ENCODE peak calls at places on chromosomes 11 and 22, in four cellular contexts. W, Z, I and F are unnamed samples.

GRCh38 chr22:49656291-49656851 is 171.3 kb downstream of the BRD1 start:
- DNase-seq in W (no peak), Z (no peak), I (no peak), F (no peak)

GRCh38 chr11:2573240-2574042 is 126.4 kb downstream of the KCNQ1OT1 start:
- DNase-seq in W (no peak), Z (no peak), I (no peak), F (no peak)

GRCh38 chr11:70323811-70324210 is 53.3 kb downstream of the PPFIA1 start:
- DNase-seq in W (no peak), Z (no peak), I (no peak), F (no peak)

GRCh38 chr11:3073029-3073435 is 15.8 kb upstream of the CARS1 start:
- DNase-seq in W (no peak), Z (no peak), I (no peak), F (no peak)

GRCh38 chr22:49807780-49808708 is 19.6 kb downstream of the BRD1 start:
- DNase-seq in W (no peak), Z (no peak), I (no peak), F (no peak)

GRCh38 chr11:26580929-26581328 is 8.9 kb upstream of the MUC15 start:
- DNase-seq in W (no peak), Z (no peak), I (no peak), F (no peak)

GRCh38 chr11:2580061-2580421 is 119.8 kb downstream of the KCNQ1OT1 start:
- DNase-seq in W (no peak), Z (no peak), I (no peak), F (no peak)

GRCh38 chr11:3043315-3043871 is 13.8 kb downstream of the CARS1 start:
- DNase-seq in W (no peak), Z (no peak), I (no peak), F (no peak)

GRCh38 chr22:39309364-39309861 is 10.0 kb downstream of the RPL3 start:
- DNase-seq in W (peak; percentile 81), Z (no peak), I (no peak), F (no peak)

GRCh38 chr11:66080055-66080817 is 10.2 kb downstream of the PACS1 start:
- DNase-seq in W (no peak), Z (no peak), I (peak; percentile 34), F (no peak)

GRCh38 chr11:13140873-13141655 is 131.9 kb downstream of the RASSF10 start:
- DNase-seq in W (no peak), Z (no peak), I (peak; percentile 48), F (no peak)

GRCh38 chr11:119728226-119728626 is 774 bp downstream of the NECTIN1 start:
- DNase-seq in W (no peak), Z (no peak), I (no peak), F (no peak)

GRCh38 chr22:28132466-28132865 is 213.4 kb upstream of the PITPNB start:
- DNase-seq in W (no peak), Z (no peak), I (no peak), F (no peak)

GRCh38 chr11:12131943-12132789 is 21.8 kb downstream of the MICAL2 start:
- DNase-seq in W (no peak), Z (no peak), I (no peak), F (no peak)

GRCh38 chr11:72642815-72643511 is 31.3 kb downstream of the PDE2A start:
- DNase-seq in W (peak; percentile 92), Z (no peak), I (no peak), F (peak; percentile 46)

GRCh38 chr11:63761870-63762661 is 6.5 kb downstream of the ZFTA start:
- DNase-seq in W (peak; percentile 87), Z (no peak), I (no peak), F (peak; percentile 80)

GRCh38 chr11:76203131-76203925 is 3.0 kb downstream of the WNT11 start:
- DNase-seq in W (no peak), Z (no peak), I (no peak), F (no peak)

GRCh38 chr11:285894-286220 is 3.1 kb upstream of the PGGHG start:
- DNase-seq in W (peak; percentile 30), Z (no peak), I (no peak), F (no peak)

GRCh38 chr11:70745451-70745850 is 347.1 kb downstream of the CTTN start:
- DNase-seq in W (no peak), Z (no peak), I (no peak), F (no peak)

GRCh38 chr22:45263790-45264269 is 20.9 kb upstream of the UPK3A start:
- DNase-seq in W (peak; percentile 76), Z (no peak), I (peak; percentile 75), F (no peak)

GRCh38 chr11:69380921-69381581 is 87.1 kb downstream of the MYEOV start:
- DNase-seq in W (no peak), Z (no peak), I (no peak), F (no peak)

GRCh38 chr11:23865341-23865975 is 631.4 kb upstream of the LUZP2 start:
- DNase-seq in W (no peak), Z (no peak), I (no peak), F (no peak)

GRCh38 chr22:38882480-38882879 is 10.5 kb upstream of the CBX6 start:
- DNase-seq in W (no peak), Z (no peak), I (no peak), F (no peak)

GRCh38 chr22:34973016-34973415 is 92.9 kb upstream of the ISX start:
- DNase-seq in W (no peak), Z (no peak), I (no peak), F (no peak)

GRCh38 chr11:19571906-19572305 is 140.7 kb upstream of the NAV2 start:
- DNase-seq in W (no peak), Z (no peak), I (no peak), F (no peak)

GRCh38 chr11:114242032-114242431 is 54.2 kb upstream of the NNMT start:
- DNase-seq in W (no peak), Z (no peak), I (no peak), F (no peak)

GRCh38 chr22:38125038-38125610 is 14.6 kb upstream of the BAIAP2L2 start:
- DNase-seq in W (no peak), Z (no peak), I (no peak), F (no peak)

GRCh38 chr11:35727140-35727539 is 64.6 kb downstream of the TRIM44 start:
- DNase-seq in W (no peak), Z (no peak), I (no peak), F (no peak)

GRCh38 chr22:42615092-42615859 is 593 bp upstream of the POLDIP3 start:
- DNase-seq in W (peak; percentile 84), Z (peak; percentile 98), I (peak; percentile 96), F (peak; percentile 91)

GRCh38 chr22:19149962-19150361 is at the start of gene GSC2:
- DNase-seq in W (peak; percentile 55), Z (no peak), I (no peak), F (no peak)

GRCh38 chr11:33329705-33330329 is 72.6 kb downstream of the HIPK3 start:
- DNase-seq in W (no peak), Z (no peak), I (peak; percentile 50), F (peak; percentile 25)

GRCh38 chr22:19958083-19959042 is 16.7 kb upstream of the TXNRD2 start:
- DNase-seq in W (no peak), Z (no peak), I (no peak), F (no peak)

GRCh38 chr22:36238348-36239149 is 778 bp downstream of the APOL2 start:
- DNase-seq in W (no peak), Z (no peak), I (no peak), F (no peak)

GRCh38 chr22:36236338-36237319 is 2.7 kb downstream of the APOL2 start:
- DNase-seq in W (no peak), Z (no peak), I (no peak), F (no peak)

GRCh38 chr22:36237462-36238347 is 1.6 kb downstream of the APOL2 start:
- DNase-seq in W (no peak), Z (no peak), I (no peak), F (no peak)

GRCh38 chr22:36239401-36240171 is at the start of gene APOL2:
- DNase-seq in W (peak; percentile 83), Z (peak; percentile 75), I (peak; percentile 94), F (peak; percentile 70)

DNA sequence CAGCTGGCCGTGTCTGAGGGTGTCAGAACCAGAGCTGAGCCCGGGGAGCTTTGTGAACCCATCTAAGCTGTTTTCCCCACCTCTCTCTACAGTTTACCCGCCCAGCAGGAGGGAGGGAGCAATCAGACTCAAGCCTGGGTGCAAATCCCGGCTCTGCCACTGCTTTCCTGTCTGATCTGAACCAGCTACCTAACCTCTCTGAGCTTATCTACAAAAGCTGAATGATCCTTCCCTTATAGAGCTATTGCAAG is 252 bp downstream of the APOL2 start:
- DNase-seq in W (no peak), Z (no peak), I (no peak), F (no peak)
- TF ChIP-seq SUZ12 in W (no peak), Z (no peak), I (no peak), F (no peak)

GRCh38 chr22:48575567-48576332 is 1251.9 kb downstream of the BRD1 start:
- DNase-seq in W (no peak), Z (no peak), I (no peak), F (no peak)
- H3K4me3 ChIP-seq in W (no peak overlapping the region), Z (no peak overlapping the region), I (no peak overlapping the region), F (peak overlapping the region; percentile 26)

DNA sequence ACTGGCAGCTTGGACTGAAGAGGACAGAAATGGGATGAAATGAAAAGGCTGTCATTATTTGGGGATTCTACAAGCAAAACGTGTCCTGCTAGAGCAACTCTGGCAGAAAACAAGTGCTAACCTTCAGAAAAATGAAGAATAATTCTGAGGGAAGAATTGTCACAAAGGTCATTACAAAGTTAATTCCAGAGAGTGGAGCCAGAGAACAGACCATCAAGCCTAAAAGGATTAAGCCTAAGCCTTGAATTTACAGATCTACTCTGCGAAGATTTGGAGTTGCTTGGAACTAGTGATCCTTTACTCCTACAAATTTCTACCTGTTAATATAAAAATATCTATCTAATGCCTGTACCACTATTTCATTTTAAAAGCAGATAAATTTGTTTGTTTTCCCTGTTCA is 1077.3 kb upstream of the CNTN5 start:
- DNase-seq in W (no peak), Z (no peak), I (no peak), F (no peak)
- TF ChIP-seq SUZ12 in W (no peak), Z (no peak), I (no peak), F (no peak)

GRCh38 chr11:8867856-8868705 is 42.9 kb upstream of the AKIP1 start:
- DNase-seq in W (no peak), Z (no peak), I (peak; percentile 43), F (no peak)

GRCh38 chr11:8873966-8874365 is 37.0 kb upstream of the AKIP1 start:
- DNase-seq in W (no peak), Z (no peak), I (no peak), F (no peak)

GRCh38 chr11:8870461-8871282 is 40.3 kb upstream of the AKIP1 start:
- DNase-seq in W (peak; percentile 83), Z (no peak), I (no peak), F (peak; percentile 46)

GRCh38 chr11:8872017-8872416 is 39.0 kb upstream of the AKIP1 start:
- DNase-seq in W (no peak), Z (no peak), I (no peak), F (no peak)

DNA sequence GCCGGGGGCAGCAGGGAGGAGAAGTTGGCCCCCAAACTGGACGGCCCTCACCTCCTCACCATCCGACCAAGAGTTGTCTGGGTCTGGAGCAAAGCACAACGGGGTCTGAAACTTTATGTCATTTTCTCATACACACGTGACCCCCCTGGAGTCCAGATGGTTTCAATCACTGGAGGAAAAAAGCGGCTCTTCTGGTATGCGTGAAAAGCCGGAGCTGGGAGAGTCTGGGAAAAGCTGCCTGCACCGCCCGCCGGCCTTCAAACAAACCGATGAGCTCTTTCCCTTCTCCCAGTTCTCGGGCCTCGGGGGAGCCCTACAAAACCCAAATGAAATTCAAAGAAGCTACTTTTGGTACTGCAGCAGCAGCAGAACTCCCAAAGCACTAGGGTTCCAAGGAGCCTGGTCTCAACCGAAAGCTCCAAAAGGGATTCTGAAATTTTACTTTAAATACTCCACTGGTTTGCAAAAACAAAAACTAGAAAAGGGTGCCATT is 39.7 kb upstream of the AKIP1 start:
- DNase-seq in W (peak; percentile 66), Z (no peak), I (peak; percentile 26), F (peak; percentile 32)
- H3K4me3 ChIP-seq in W (peak overlapping the region; percentile 70), Z (no peak overlapping the region), I (no peak overlapping the region), F (peak overlapping the region; percentile 15)

GRCh38 chr11:45654242-45654641 is 11.2 kb downstream of the CHST1 start:
- DNase-seq in W (peak; percentile 32), Z (no peak), I (no peak), F (no peak)
- TF ChIP-seq SUZ12 in W (no peak), Z (no peak), I (no peak), F (no peak)